ENCODE peak calls at places on chromosome X, in six cellular contexts. One of them, this sample, is unnamed.

GRCh38 chrX:13081385-13082285 is 37.2 kb upstream of the FAM9C start:
- DNase-seq in activated CD4-positive, alpha-beta T cell treated with anti-CD3 and anti-CD28 coated beads, Interleukin-2, amount 50 U/mL, for 24 hours: no peak
- DNase-seq in NCI-H1092 treated with DMSO at 0.1 percent for 48 hours: no peak
- DNase-seq in A549: no peak
- DNase-seq in KG1: peak
- DNase-seq in GM03348: no peak
- DNase-seq in this sample: no peak

GRCh38 chrX:73758253-73758652 is 195.3 kb downstream of the CHIC1 start:
- DNase-seq in activated CD4-positive, alpha-beta T cell treated with anti-CD3 and anti-CD28 coated beads, Interleukin-2, amount 50 U/mL, for 24 hours: no peak
- DNase-seq in NCI-H1092 treated with DMSO at 0.1 percent for 48 hours: no peak
- DNase-seq in A549: no peak
- DNase-seq in KG1: no peak
- DNase-seq in GM03348: no peak
- DNase-seq in this sample: no peak

GRCh38 chrX:110346681-110347080 is 12.0 kb upstream of the RTL9 start:
- DNase-seq in activated CD4-positive, alpha-beta T cell treated with anti-CD3 and anti-CD28 coated beads, Interleukin-2, amount 50 U/mL, for 24 hours: no peak
- DNase-seq in NCI-H1092 treated with DMSO at 0.1 percent for 48 hours: no peak
- DNase-seq in A549: no peak
- DNase-seq in KG1: no peak
- DNase-seq in GM03348: no peak
- DNase-seq in this sample: no peak

GRCh38 chrX:17425151-17425550 is 50.2 kb downstream of the NHS start:
- DNase-seq in activated CD4-positive, alpha-beta T cell treated with anti-CD3 and anti-CD28 coated beads, Interleukin-2, amount 50 U/mL, for 24 hours: no peak
- DNase-seq in NCI-H1092 treated with DMSO at 0.1 percent for 48 hours: no peak
- DNase-seq in A549: no peak
- DNase-seq in KG1: no peak
- DNase-seq in GM03348: no peak
- DNase-seq in this sample: no peak

GRCh38 chrX:70196961-70197805 is 19.9 kb downstream of the DGAT2L6 start:
- DNase-seq in activated CD4-positive, alpha-beta T cell treated with anti-CD3 and anti-CD28 coated beads, Interleukin-2, amount 50 U/mL, for 24 hours: peak
- DNase-seq in NCI-H1092 treated with DMSO at 0.1 percent for 48 hours: peak
- DNase-seq in A549: peak
- DNase-seq in KG1: no peak
- DNase-seq in GM03348: peak
- DNase-seq in this sample: no peak

GRCh38 chrX:79325263-79325958 is 41.7 kb downstream of the ITM2A start:
- DNase-seq in activated CD4-positive, alpha-beta T cell treated with anti-CD3 and anti-CD28 coated beads, Interleukin-2, amount 50 U/mL, for 24 hours: no peak
- DNase-seq in NCI-H1092 treated with DMSO at 0.1 percent for 48 hours: no peak
- DNase-seq in A549: no peak
- DNase-seq in KG1: no peak
- DNase-seq in GM03348: no peak
- DNase-seq in this sample: no peak

GRCh38 chrX:9324676-9325075 is 140.2 kb upstream of the TBL1X start:
- DNase-seq in activated CD4-positive, alpha-beta T cell treated with anti-CD3 and anti-CD28 coated beads, Interleukin-2, amount 50 U/mL, for 24 hours: no peak
- DNase-seq in NCI-H1092 treated with DMSO at 0.1 percent for 48 hours: no peak
- DNase-seq in A549: no peak
- DNase-seq in KG1: no peak
- DNase-seq in GM03348: no peak
- DNase-seq in this sample: no peak

GRCh38 chrX:68945081-68945602 is 116.3 kb downstream of the EFNB1 start:
- DNase-seq in activated CD4-positive, alpha-beta T cell treated with anti-CD3 and anti-CD28 coated beads, Interleukin-2, amount 50 U/mL, for 24 hours: no peak
- DNase-seq in NCI-H1092 treated with DMSO at 0.1 percent for 48 hours: no peak
- DNase-seq in A549: no peak
- DNase-seq in KG1: no peak
- DNase-seq in GM03348: no peak
- DNase-seq in this sample: no peak

GRCh38 chrX:68511255-68511654 is 12.4 kb downstream of the YIPF6 start:
- DNase-seq in activated CD4-positive, alpha-beta T cell treated with anti-CD3 and anti-CD28 coated beads, Interleukin-2, amount 50 U/mL, for 24 hours: no peak
- DNase-seq in NCI-H1092 treated with DMSO at 0.1 percent for 48 hours: peak
- DNase-seq in A549: peak
- DNase-seq in KG1: no peak
- DNase-seq in GM03348: peak
- DNase-seq in this sample: peak

GRCh38 chrX:130120321-130120731 is 10.0 kb upstream of the ELF4 start:
- DNase-seq in activated CD4-positive, alpha-beta T cell treated with anti-CD3 and anti-CD28 coated beads, Interleukin-2, amount 50 U/mL, for 24 hours: no peak
- DNase-seq in NCI-H1092 treated with DMSO at 0.1 percent for 48 hours: no peak
- DNase-seq in A549: no peak
- DNase-seq in KG1: no peak
- DNase-seq in GM03348: peak
- DNase-seq in this sample: peak

GRCh38 chrX:3231766-3232165 is 114.7 kb downstream of the MXRA5 start:
- DNase-seq in activated CD4-positive, alpha-beta T cell treated with anti-CD3 and anti-CD28 coated beads, Interleukin-2, amount 50 U/mL, for 24 hours: no peak
- DNase-seq in NCI-H1092 treated with DMSO at 0.1 percent for 48 hours: no peak
- DNase-seq in A549: no peak
- DNase-seq in KG1: no peak
- DNase-seq in GM03348: peak
- DNase-seq in this sample: no peak

GRCh38 chrX:47200385-47201150 is 6.9 kb downstream of the UBA1 start:
- DNase-seq in activated CD4-positive, alpha-beta T cell treated with anti-CD3 and anti-CD28 coated beads, Interleukin-2, amount 50 U/mL, for 24 hours: no peak
- DNase-seq in NCI-H1092 treated with DMSO at 0.1 percent for 48 hours: no peak
- DNase-seq in A549: peak
- DNase-seq in KG1: no peak
- DNase-seq in GM03348: peak
- DNase-seq in this sample: no peak

GRCh38 chrX:129772796-129773431 is 6.8 kb upstream of the SASH3 start:
- DNase-seq in activated CD4-positive, alpha-beta T cell treated with anti-CD3 and anti-CD28 coated beads, Interleukin-2, amount 50 U/mL, for 24 hours: no peak
- DNase-seq in NCI-H1092 treated with DMSO at 0.1 percent for 48 hours: no peak
- DNase-seq in A549: no peak
- DNase-seq in KG1: peak
- DNase-seq in GM03348: no peak
- DNase-seq in this sample: no peak

GRCh38 chrX:10582215-10582733 is 38.1 kb downstream of the MID1 start:
- DNase-seq in activated CD4-positive, alpha-beta T cell treated with anti-CD3 and anti-CD28 coated beads, Interleukin-2, amount 50 U/mL, for 24 hours: no peak
- DNase-seq in NCI-H1092 treated with DMSO at 0.1 percent for 48 hours: no peak
- DNase-seq in A549: no peak
- DNase-seq in KG1: no peak
- DNase-seq in GM03348: no peak
- DNase-seq in this sample: no peak

GRCh38 chrX:131271274-131271673 is 17.8 kb downstream of the IGSF1 start:
- DNase-seq in activated CD4-positive, alpha-beta T cell treated with anti-CD3 and anti-CD28 coated beads, Interleukin-2, amount 50 U/mL, for 24 hours: no peak
- DNase-seq in NCI-H1092 treated with DMSO at 0.1 percent for 48 hours: no peak
- DNase-seq in A549: no peak
- DNase-seq in KG1: no peak
- DNase-seq in GM03348: no peak
- DNase-seq in this sample: no peak

GRCh38 chrX:106707771-106708454 is 18.6 kb upstream of the RNF128 start:
- DNase-seq in activated CD4-positive, alpha-beta T cell treated with anti-CD3 and anti-CD28 coated beads, Interleukin-2, amount 50 U/mL, for 24 hours: no peak
- DNase-seq in NCI-H1092 treated with DMSO at 0.1 percent for 48 hours: no peak
- DNase-seq in A549: peak
- DNase-seq in KG1: no peak
- DNase-seq in GM03348: peak
- DNase-seq in this sample: no peak

This sample was measured in HuH-7.5.